ENCODE peak calls at places on chromosomes 16 and 17, in seven cellular contexts. D is left ventricle myocardium inferior, U is lower lobe of right lung, C is body of pancreas, L is AG10803, S is kidney epithelial cell, X is A673. E is an unnamed sample.

GRCh38 chr16:81136331-81137011 is 40.3 kb upstream of the GCSH start:
- DNase-seq in D (no peak), U (no peak), C (no peak), L (no peak), S (no peak), X (peak; percentile 71), E (no peak)

GRCh38 chr17:79952265-79952877 is 83.3 kb downstream of the TBC1D16 start:
- DNase-seq in D (peak; percentile 11), U (peak; percentile 30), C (no peak), L (no peak), S (no peak), X (no peak), E (no peak)

GRCh38 chr16:79659352-79659751 is 58.8 kb upstream of the MAF start:
- DNase-seq in D (no peak), U (no peak), C (no peak), L (no peak), S (no peak), X (no peak), E (no peak)

GRCh38 chr16:72371307-72372081 is 199.5 kb upstream of the PMFBP1 start:
- DNase-seq in D (no peak), U (no peak), C (no peak), L (peak; percentile 58), S (peak; percentile 85), X (no peak), E (peak; percentile 10)

GRCh38 chr17:35666967-35667552 is 64.4 kb upstream of the RASL10B start:
- DNase-seq in D (no peak), U (no peak), C (no peak), L (no peak), S (no peak), X (no peak), E (no peak)

GRCh38 chr17:74646231-74646630 is 22.7 kb upstream of the CD300E start:
- DNase-seq in D (no peak), U (no peak), C (no peak), L (no peak), S (no peak), X (peak; percentile 46), E (no peak)

GRCh38 chr17:17792143-17792550 is 44.6 kb downstream of the SREBF1 start:
- DNase-seq in D (no peak), U (no peak), C (no peak), L (no peak), S (no peak), X (no peak), E (no peak)

GRCh38 chr17:50931003-50931878 is 65.1 kb upstream of the TOB1 start:
- DNase-seq in D (peak; percentile 90), U (peak; percentile 91), C (peak; percentile 93), L (peak; percentile 84), S (no peak), X (peak; percentile 71), E (peak; percentile 65)

GRCh38 chr16:25177831-25178688 is 38.7 kb upstream of the AQP8 start:
- DNase-seq in D (no peak), U (peak; percentile 53), C (peak; percentile 55), L (no peak), S (no peak), X (no peak), E (no peak)

GRCh38 chr17:32484041-32484461 is 2.7 kb upstream of the CDK5R1 start:
- DNase-seq in D (no peak), U (no peak), C (no peak), L (no peak), S (no peak), X (no peak), E (no peak)

GRCh38 chr17:50222922-50223321 is 21.5 kb upstream of the COL1A1 start:
- DNase-seq in D (no peak), U (no peak), C (no peak), L (peak; percentile 68), S (no peak), X (no peak), E (no peak)

GRCh38 chr16:71933913-71934696 is 38.8 kb downstream of the IST1 start:
- DNase-seq in D (no peak), U (no peak), C (no peak), L (peak; percentile 37), S (peak; percentile 54), X (no peak), E (no peak)

GRCh38 chr16:81195907-81196534 is 42.5 kb upstream of the BCO1 start:
- DNase-seq in D (no peak), U (no peak), C (no peak), L (no peak), S (no peak), X (no peak), E (no peak)

GRCh38 chr16:82004651-82005490 is 6.4 kb downstream of the SDR42E1 start:
- DNase-seq in D (peak; percentile 14), U (no peak), C (peak; percentile 83), L (peak; percentile 48), S (no peak), X (no peak), E (no peak)

GRCh38 chr16:58904254-58904653 is 170.1 kb upstream of the GOT2 start:
- DNase-seq in D (no peak), U (no peak), C (no peak), L (no peak), S (no peak), X (no peak), E (no peak)

DNA sequence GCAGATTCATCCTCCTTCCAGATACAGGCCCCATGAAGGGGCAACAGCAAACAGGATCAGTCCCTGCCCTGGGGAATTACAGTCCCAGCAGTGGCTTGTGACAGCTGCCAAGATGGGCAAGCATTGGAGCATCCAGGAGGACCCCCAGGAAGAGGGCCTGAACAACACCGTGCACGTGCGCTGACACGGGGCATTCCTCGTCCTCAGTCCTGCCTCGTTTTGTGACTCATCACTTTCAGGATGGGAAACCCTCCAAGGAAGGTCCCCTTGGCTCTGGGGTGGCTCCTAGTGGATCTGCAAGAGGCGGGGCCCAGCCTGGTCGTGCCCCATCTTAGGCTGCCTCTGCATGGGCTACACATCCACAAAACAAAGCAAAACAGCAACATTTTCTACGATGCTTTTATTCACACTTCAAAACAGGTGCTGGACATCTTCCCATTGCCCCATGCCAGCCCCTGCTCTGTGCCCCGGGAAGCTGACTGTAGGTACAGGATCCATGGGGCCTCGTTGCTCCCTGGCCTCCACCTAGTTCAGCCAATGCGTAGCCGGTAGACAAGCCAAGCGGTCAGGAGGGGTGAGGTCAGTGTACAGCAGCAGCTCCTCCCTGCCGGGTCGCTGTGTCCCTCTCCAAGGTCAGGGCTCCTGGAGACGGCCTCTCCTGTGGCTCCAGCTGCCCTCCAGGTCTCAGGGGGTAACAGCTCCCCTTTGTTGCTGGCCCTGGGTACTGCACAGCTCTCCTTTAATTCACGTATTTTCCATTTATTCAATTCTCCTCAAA is 32.3 kb downstream of the ACTG1 start:
- DNase-seq in D (no peak), U (no peak), C (peak; percentile 38), L (peak; percentile 70), S (no peak), X (peak; percentile 80), E (no peak)
- TF ChIP-seq CTCF in D (peak; percentile 10), U (no peak), C (no peak), L (peak; percentile 24), S (peak; percentile 1), X (no peak), E (no peak)

GRCh38 chr17:82835122-82835521 is 4.7 kb downstream of the ZNF750 start:
- DNase-seq in D (no peak), U (peak; percentile 47), C (no peak), L (no peak), S (no peak), X (no peak), E (no peak)
- TF ChIP-seq CTCF in D (no peak), U (no peak), C (no peak), L (no peak), S (no peak), X (no peak), E (no peak)

DNA sequence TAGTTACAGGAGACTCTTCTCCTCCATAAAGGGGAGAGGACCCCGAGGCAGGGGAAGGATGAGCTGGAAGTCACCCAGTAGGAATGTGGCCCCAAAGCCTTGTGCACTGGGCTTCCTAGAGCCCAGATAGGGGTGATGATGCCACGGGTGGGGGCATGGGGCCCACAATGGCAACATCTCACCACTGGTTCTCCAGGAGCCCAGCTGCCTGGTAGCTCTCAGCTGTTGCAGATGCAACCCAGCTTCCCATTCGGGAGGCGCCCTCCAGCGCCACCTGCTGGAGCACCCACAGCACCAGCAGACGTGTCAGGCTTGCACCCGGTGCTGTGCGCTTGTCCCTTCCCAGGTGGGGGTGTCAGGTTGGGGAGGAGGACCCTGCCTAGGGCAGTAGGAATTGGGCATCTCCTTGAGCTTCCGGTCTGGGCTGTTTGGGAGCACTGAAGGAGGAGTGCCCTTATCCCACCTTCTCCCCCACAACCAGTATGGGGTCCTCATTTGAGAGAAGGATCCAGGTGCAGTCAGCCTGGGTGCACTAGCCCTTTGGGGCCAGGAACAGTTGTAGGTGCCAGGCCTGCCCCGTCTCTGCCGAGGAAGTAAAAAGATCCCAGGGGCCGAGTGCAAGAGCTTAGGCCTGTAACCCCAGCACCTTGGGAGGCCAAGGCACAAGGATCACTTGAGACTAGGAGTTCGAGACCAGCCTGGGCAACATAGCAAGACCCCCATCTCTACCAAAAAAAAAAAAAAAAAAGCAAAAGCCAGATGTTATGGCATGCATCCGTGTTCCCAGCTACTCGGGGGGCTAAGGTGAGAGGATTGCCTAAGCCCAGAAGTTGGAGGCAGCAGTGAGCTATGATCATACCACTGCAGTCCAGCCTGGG is 14.4 kb downstream of the CDIPT start:
- DNase-seq in D (peak; percentile 71), U (peak; percentile 85), C (peak; percentile 70), L (peak; percentile 60), S (no peak), X (peak; percentile 72), E (peak; percentile 86)
- TF ChIP-seq CTCF in D (peak; percentile 92), U (peak; percentile 94), C (peak; percentile 90), L (peak; percentile 82), S (peak; percentile 93), X (peak; percentile 96), E (peak; percentile 93)

GRCh38 chr16:31177136-31177535 is 2.8 kb upstream of the FUS start:
- DNase-seq in D (no peak), U (peak; percentile 51), C (no peak), L (peak; percentile 43), S (peak; percentile 89), X (no peak), E (peak; percentile 84)

GRCh38 chr16:31181102-31181830 is 1.3 kb downstream of the FUS start:
- DNase-seq in D (peak; percentile 36), U (peak; percentile 55), C (peak; percentile 17), L (no peak), S (no peak), X (peak; percentile 56), E (peak; percentile 54)

GRCh38 chr16:31179153-31179746 is 689 bp upstream of the FUS start:
- DNase-seq in D (no peak), U (no peak), C (no peak), L (no peak), S (no peak), X (no peak), E (no peak)

GRCh38 chr16:31182391-31182790 is 2.5 kb downstream of the FUS start:
- DNase-seq in D (no peak), U (no peak), C (no peak), L (no peak), S (no peak), X (no peak), E (no peak)

DNA sequence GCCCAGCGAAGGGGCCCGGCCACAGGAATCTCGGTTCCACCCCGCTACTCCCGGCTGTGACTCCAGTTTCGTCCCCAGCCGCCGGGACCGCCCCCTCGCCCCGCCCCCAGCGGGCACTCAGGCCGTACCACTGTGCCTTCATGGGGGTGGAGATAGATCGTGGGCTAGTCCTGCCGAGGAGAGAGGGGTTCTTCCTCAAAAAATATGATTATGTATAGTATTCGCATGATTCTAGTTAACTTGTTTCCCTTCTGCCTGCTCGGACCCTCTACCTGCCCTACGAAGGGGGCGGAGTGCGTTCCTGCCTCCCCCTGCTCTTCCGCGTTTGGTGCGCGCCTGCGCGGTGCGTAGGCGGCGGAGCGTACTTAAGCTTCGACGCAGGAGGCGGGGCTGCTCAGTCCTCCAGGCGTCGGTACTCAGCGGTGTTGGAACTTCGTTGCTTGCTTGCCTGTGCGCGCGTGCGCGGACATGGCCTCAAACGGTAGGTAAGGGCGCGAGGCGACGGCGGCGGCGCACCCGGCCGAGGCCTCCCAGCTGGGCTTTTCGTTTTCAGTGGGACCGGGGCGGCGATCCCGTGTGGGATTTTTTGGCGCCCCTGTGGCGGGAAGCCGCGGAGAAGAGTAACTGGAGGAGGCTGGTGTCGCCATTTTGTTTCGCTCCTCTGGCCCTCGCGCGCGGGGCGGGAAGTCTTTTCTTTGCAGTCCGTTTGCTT is at the start of gene FUS:
- DNase-seq in D (peak; percentile 90), U (peak; percentile 94), C (peak; percentile 90), L (peak; percentile 84), S (no peak), X (peak; percentile 88), E (peak; percentile 92)
- TF ChIP-seq CTCF in D (no peak), U (no peak), C (no peak), L (no peak), S (no peak), X (no peak), E (no peak)